ENCODE peak calls at places on chromosome 6, in four cellular contexts. One of them, this sample, is unnamed.
A peak's percentile ranks its signal among the peaks of the same experiment; 100 is the strongest.

GRCh38 chr6:39090036-39090435 is 24.9 kb downstream of the SAYSD1 start:
- DNase-seq in CD8-positive, alpha-beta T cell: no peak
- DNase-seq in aorta: no peak
- DNase-seq in esophagus muscularis mucosa: peak; percentile 14
- DNase-seq in this sample: no peak

GRCh38 chr6:43060034-43060754 is 763 bp downstream of the KLC4 start:
- DNase-seq in CD8-positive, alpha-beta T cell: no peak
- DNase-seq in aorta: no peak
- DNase-seq in esophagus muscularis mucosa: no peak
- DNase-seq in this sample: peak; percentile 41

GRCh38 chr6:144678844-144679243 is 393.7 kb downstream of the UTRN start:
- DNase-seq in CD8-positive, alpha-beta T cell: no peak
- DNase-seq in aorta: no peak
- DNase-seq in esophagus muscularis mucosa: no peak
- DNase-seq in this sample: no peak

GRCh38 chr6:111872521-111873177 is 603 bp downstream of the FYN start:
- DNase-seq in CD8-positive, alpha-beta T cell: peak; percentile 71
- DNase-seq in aorta: peak; percentile 81
- DNase-seq in esophagus muscularis mucosa: no peak
- DNase-seq in this sample: peak; percentile 70

GRCh38 chr6:11632231-11632630 is 94.7 kb downstream of the TMEM170B start:
- DNase-seq in CD8-positive, alpha-beta T cell: no peak
- DNase-seq in aorta: no peak
- DNase-seq in esophagus muscularis mucosa: no peak
- DNase-seq in this sample: no peak

GRCh38 chr6:148952147-148953041 is 205.6 kb downstream of the UST start:
- DNase-seq in CD8-positive, alpha-beta T cell: no peak
- DNase-seq in aorta: no peak
- DNase-seq in esophagus muscularis mucosa: no peak
- DNase-seq in this sample: no peak

GRCh38 chr6:55065020-55065419 is 109.3 kb upstream of the HCRTR2 start:
- DNase-seq in CD8-positive, alpha-beta T cell: no peak
- DNase-seq in aorta: no peak
- DNase-seq in esophagus muscularis mucosa: no peak
- DNase-seq in this sample: no peak

GRCh38 chr6:83053678-83054077 is 12.0 kb downstream of the UBE3D start:
- DNase-seq in CD8-positive, alpha-beta T cell: no peak
- DNase-seq in aorta: no peak
- DNase-seq in esophagus muscularis mucosa: no peak
- DNase-seq in this sample: no peak

GRCh38 chr6:21263531-21264287 is 329.8 kb upstream of the SOX4 start:
- DNase-seq in CD8-positive, alpha-beta T cell: no peak
- DNase-seq in aorta: no peak
- DNase-seq in esophagus muscularis mucosa: peak; percentile 45
- DNase-seq in this sample: no peak

GRCh38 chr6:111407686-111408085 is 75.3 kb downstream of the REV3L start:
- DNase-seq in CD8-positive, alpha-beta T cell: no peak
- DNase-seq in aorta: no peak
- DNase-seq in esophagus muscularis mucosa: no peak
- DNase-seq in this sample: no peak

DNA sequence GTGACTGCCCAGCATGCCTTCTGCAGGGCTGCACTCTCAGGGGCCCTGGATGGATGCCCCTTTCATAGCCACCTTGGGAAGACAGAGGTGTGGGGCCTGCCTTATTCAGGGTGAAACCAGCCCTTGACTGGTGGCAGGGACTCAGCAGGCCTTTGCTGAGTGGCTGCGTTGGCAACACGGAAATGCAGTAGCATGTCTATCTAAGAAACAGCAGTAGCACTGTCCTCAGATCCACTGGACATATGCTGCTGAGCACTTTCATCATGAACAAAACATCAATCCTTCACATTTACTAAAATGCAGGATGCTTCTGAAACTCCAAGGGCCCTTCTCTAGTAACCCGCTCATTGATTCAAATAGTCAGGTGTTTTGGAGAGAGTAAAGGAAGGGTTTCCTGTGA is 4.9 kb upstream of the TBXT start:
- DNase-seq in CD8-positive, alpha-beta T cell: no peak
- DNase-seq in aorta: no peak
- DNase-seq in esophagus muscularis mucosa: no peak
- DNase-seq in this sample: no peak
- H3K4me1 ChIP-seq in CD8-positive, alpha-beta T cell: peaks cover 7% of the 10 kb centered on the region
- H3K4me1 ChIP-seq in aorta: no peaks in the 10 kb centered on the region
- H3K4me1 ChIP-seq in esophagus muscularis mucosa: peaks cover 27% of the 10 kb centered on the region
- H3K4me1 ChIP-seq in this sample: peaks cover 6% of the 10 kb centered on the region

GRCh38 chr6:129673758-129674157 is 36.2 kb downstream of the ARHGAP18 start:
- DNase-seq in CD8-positive, alpha-beta T cell: no peak
- DNase-seq in aorta: no peak
- DNase-seq in esophagus muscularis mucosa: no peak
- DNase-seq in this sample: no peak
- H3K27ac ChIP-seq in CD8-positive, alpha-beta T cell: no peak overlapping the region
- H3K27ac ChIP-seq in aorta: no peak overlapping the region
- H3K27ac ChIP-seq in esophagus muscularis mucosa: no peak overlapping the region
- H3K27ac ChIP-seq in this sample: no peak overlapping the region

DNA sequence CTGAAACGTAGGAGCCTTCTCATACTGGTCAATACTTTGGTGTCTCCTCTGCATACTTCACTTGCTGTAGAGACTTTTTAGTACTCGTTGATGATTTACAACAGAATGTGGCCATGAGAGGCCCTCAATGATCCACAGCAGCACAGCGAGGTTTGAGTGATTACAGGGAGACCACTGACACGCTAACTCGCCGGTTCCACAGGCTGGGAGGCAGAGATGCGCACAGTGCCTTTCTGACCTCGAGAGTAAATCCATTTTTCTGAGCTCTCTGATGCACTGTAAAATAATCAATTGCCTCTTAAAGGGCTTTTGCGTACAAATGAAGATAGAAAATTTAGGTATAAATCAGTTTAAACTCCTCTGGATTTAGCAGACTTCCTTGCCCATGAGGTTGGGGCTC is 56.2 kb upstream of the TBC1D7 start:
- DNase-seq in CD8-positive, alpha-beta T cell: no peak
- DNase-seq in aorta: no peak
- DNase-seq in esophagus muscularis mucosa: no peak
- DNase-seq in this sample: no peak
- H3K4me1 ChIP-seq in CD8-positive, alpha-beta T cell: no peaks in the 10 kb centered on the region
- H3K4me1 ChIP-seq in aorta: no peaks in the 10 kb centered on the region
- H3K4me1 ChIP-seq in esophagus muscularis mucosa: peaks cover 30% of the 10 kb centered on the region
- H3K4me1 ChIP-seq in this sample: peaks cover 10% of the 10 kb centered on the region

DNA sequence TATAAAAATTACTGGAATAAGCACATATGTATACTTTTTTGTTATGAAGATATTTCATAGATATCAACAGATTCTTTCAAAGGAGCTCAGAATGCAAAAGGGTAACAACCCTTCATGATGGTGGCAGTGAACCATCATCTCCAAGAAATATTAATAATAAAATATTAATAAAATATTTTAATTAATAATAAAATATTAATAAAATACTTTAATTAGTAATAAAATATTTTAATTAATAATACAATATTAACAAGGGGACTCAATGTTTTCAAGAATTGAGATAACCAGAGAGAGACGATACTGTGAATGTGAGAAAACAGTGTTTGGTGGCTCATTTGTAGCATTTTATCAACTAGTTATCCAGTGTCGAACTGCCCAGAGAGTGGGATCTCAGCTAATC is 86.0 kb upstream of the NT5E start:
- DNase-seq in CD8-positive, alpha-beta T cell: no peak
- DNase-seq in aorta: no peak
- DNase-seq in esophagus muscularis mucosa: no peak
- DNase-seq in this sample: no peak
- H3K27ac ChIP-seq in CD8-positive, alpha-beta T cell: no peak overlapping the region
- H3K27ac ChIP-seq in aorta: no peak overlapping the region
- H3K27ac ChIP-seq in esophagus muscularis mucosa: no peak overlapping the region
- H3K27ac ChIP-seq in this sample: no peak overlapping the region

DNA sequence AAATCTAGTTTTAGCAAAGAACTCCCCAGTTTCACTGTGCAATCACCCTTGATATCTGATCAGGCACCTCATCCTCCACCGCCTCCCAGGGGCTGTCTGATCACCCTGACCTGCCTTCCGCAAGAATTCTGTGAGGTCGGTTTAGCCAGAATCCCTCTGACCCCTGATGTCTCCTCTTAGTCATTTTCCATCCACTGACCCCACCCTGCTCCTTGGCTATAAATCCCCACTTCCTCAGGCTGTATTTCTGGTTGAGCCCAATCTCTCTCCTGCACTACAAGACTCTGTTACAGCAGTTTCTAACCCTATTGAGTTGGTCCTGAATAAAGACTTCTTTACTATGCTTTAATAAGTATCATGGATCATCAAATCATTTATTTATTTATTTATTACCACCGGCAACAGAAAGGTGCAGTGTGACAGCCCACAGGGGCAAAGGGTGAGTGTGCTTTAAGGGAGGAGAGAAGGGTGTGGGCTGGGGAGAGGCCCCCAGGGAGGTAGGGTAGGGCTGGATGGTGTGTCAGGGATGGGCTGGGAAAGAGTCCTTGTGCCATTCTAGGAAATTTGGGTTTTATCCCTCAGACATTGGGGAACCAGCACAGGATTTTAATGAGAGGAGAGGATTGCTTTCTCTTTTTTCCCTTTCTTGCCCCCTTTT is 11.2 kb upstream of the SERPINB6 start:
- DNase-seq in CD8-positive, alpha-beta T cell: no peak
- DNase-seq in aorta: no peak
- DNase-seq in esophagus muscularis mucosa: no peak
- DNase-seq in this sample: no peak
- H3K4me1 ChIP-seq in CD8-positive, alpha-beta T cell: no peaks in the 10 kb centered on the region
- H3K4me1 ChIP-seq in aorta: no peaks in the 10 kb centered on the region
- H3K4me1 ChIP-seq in esophagus muscularis mucosa: peaks cover 38% of the 10 kb centered on the region
- H3K4me1 ChIP-seq in this sample: peaks cover 7% of the 10 kb centered on the region

GRCh38 chr6:53793318-53793975 is 1.4 kb upstream of the LRRC1 start:
- DNase-seq in CD8-positive, alpha-beta T cell: peak; percentile 51
- DNase-seq in aorta: no peak
- DNase-seq in esophagus muscularis mucosa: no peak
- DNase-seq in this sample: no peak
- H3K27ac ChIP-seq in CD8-positive, alpha-beta T cell: no peak overlapping the region
- H3K27ac ChIP-seq in aorta: no peak overlapping the region
- H3K27ac ChIP-seq in esophagus muscularis mucosa: peak overlapping the region; percentile 76
- H3K27ac ChIP-seq in this sample: peak overlapping the region; percentile 41

GRCh38 chr6:6825986-6826901 is 237.7 kb downstream of the LY86 start:
- DNase-seq in CD8-positive, alpha-beta T cell: no peak
- DNase-seq in aorta: peak; percentile 55
- DNase-seq in esophagus muscularis mucosa: no peak
- DNase-seq in this sample: no peak

GRCh38 chr6:6832439-6832838 is 243.9 kb downstream of the LY86 start:
- DNase-seq in CD8-positive, alpha-beta T cell: no peak
- DNase-seq in aorta: no peak
- DNase-seq in esophagus muscularis mucosa: no peak
- DNase-seq in this sample: no peak

GRCh38 chr6:6834356-6835342 is 246.1 kb downstream of the LY86 start:
- DNase-seq in CD8-positive, alpha-beta T cell: no peak
- DNase-seq in aorta: no peak
- DNase-seq in esophagus muscularis mucosa: no peak
- DNase-seq in this sample: no peak

GRCh38 chr6:6826961-6827360 is 238.4 kb downstream of the LY86 start:
- DNase-seq in CD8-positive, alpha-beta T cell: no peak
- DNase-seq in aorta: no peak
- DNase-seq in esophagus muscularis mucosa: no peak
- DNase-seq in this sample: no peak

GRCh38 chr6:6829872-6830683 is 241.6 kb downstream of the LY86 start:
- DNase-seq in CD8-positive, alpha-beta T cell: no peak
- DNase-seq in aorta: no peak
- DNase-seq in esophagus muscularis mucosa: no peak
- DNase-seq in this sample: no peak
- H3K4me1 ChIP-seq in CD8-positive, alpha-beta T cell: no peaks in the 10 kb centered on the region
- H3K4me1 ChIP-seq in aorta: no peaks in the 10 kb centered on the region
- H3K4me1 ChIP-seq in esophagus muscularis mucosa: no peaks in the 10 kb centered on the region
- H3K4me1 ChIP-seq in this sample: no peaks in the 10 kb centered on the region

DNA sequence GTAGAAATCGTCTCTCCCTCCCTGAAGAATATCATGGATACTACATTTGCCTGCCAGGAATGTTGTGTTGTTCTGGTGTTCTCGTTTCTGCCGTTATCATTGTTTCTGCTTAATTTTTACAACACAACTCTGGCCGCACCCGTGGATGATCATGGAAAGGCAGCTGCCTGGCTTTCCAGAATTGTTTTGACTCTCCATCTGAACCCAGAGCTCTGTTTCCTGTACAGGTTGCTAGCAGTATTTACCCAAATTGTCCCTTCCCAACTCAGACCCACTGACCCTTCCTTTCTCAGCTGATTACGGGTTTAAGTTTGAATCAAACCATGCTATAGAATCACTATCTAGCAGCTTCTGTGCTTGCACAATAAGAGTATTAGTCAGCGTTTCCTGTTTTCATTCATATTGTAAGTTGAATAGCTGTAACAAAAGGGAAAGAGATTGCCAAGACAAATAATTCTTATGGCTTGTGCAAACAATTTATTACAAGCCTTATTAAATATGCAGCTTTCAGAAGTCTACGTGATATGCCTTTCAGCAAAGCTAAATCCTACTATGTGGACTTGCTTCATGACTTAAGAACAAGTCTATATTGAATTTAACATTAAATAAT is 139.0 kb downstream of the MTHFD1L start:
- DNase-seq in CD8-positive, alpha-beta T cell: no peak
- DNase-seq in aorta: no peak
- DNase-seq in esophagus muscularis mucosa: no peak
- DNase-seq in this sample: no peak
- H3K27ac ChIP-seq in CD8-positive, alpha-beta T cell: no peak overlapping the region
- H3K27ac ChIP-seq in aorta: no peak overlapping the region
- H3K27ac ChIP-seq in esophagus muscularis mucosa: peak overlapping the region; percentile 30
- H3K27ac ChIP-seq in this sample: no peak overlapping the region

GRCh38 chr6:31576897-31577341 is 1.6 kb downstream of the TNF start:
- DNase-seq in CD8-positive, alpha-beta T cell: no peak
- DNase-seq in aorta: no peak
- DNase-seq in esophagus muscularis mucosa: no peak
- DNase-seq in this sample: peak; percentile 49
- H3K4me1 ChIP-seq in CD8-positive, alpha-beta T cell: peaks cover 62% of the 10 kb centered on the region
- H3K4me1 ChIP-seq in aorta: no peaks in the 10 kb centered on the region
- H3K4me1 ChIP-seq in esophagus muscularis mucosa: peaks cover 17% of the 10 kb centered on the region
- H3K4me1 ChIP-seq in this sample: peaks cover 67% of the 10 kb centered on the region

GRCh38 chr6:40854592-40854991 is 184.4 kb downstream of the UNC5CL start:
- DNase-seq in CD8-positive, alpha-beta T cell: no peak
- DNase-seq in aorta: no peak
- DNase-seq in esophagus muscularis mucosa: no peak
- DNase-seq in this sample: no peak
- H3K27ac ChIP-seq in CD8-positive, alpha-beta T cell: no peak overlapping the region
- H3K27ac ChIP-seq in aorta: no peak overlapping the region
- H3K27ac ChIP-seq in esophagus muscularis mucosa: no peak overlapping the region
- H3K27ac ChIP-seq in this sample: no peak overlapping the region

This sample was measured in CD4-positive, alpha-beta memory T cell.